ENCODE peak calls at places on chromosome 20, in nine cellular contexts. V, Q, K, S, B, C, A, E and L are unnamed samples.
A peak's percentile ranks its signal among the peaks of the same experiment; 100 is the strongest.

GRCh38 chr20:5480824-5481600 is 164.3 kb upstream of the PROKR2 start:
- DNase-seq in B (no peak), E (no peak), K (no peak), S (no peak), V (peak; percentile 20), A (no peak), Q (no peak), C (no peak), L (no peak)

GRCh38 chr20:44211177-44212039 is 837 bp upstream of the OSER1 start:
- DNase-seq in K (peak; percentile 48), A (no peak), V (peak; percentile 23), C (peak; percentile 73), Q (peak; percentile 28), E (peak; percentile 35), S (no peak), B (no peak), L (no peak)

GRCh38 chr20:9409981-9410380 is 104.4 kb upstream of the LAMP5 start:
- DNase-seq in K (peak; percentile 94), A (no peak), C (no peak), E (no peak), V (no peak), Q (no peak), S (no peak), B (no peak), L (no peak)

GRCh38 chr20:45111799-45112471 is 3.0 kb downstream of the WFDC5 start:
- DNase-seq in B (no peak), E (no peak), S (no peak), C (no peak), V (no peak), A (no peak), K (no peak), Q (no peak), L (no peak)

GRCh38 chr20:3616250-3616649 is 46.9 kb downstream of the GFRA4 start:
- DNase-seq in S (peak; percentile 9), K (peak; percentile 50), C (no peak), E (peak; percentile 11), A (no peak), B (no peak), Q (no peak), V (no peak), L (no peak)

GRCh38 chr20:36084897-36085617 is 69.5 kb upstream of the EPB41L1 start:
- DNase-seq in S (no peak), A (no peak), K (no peak), C (no peak), B (no peak), Q (no peak), V (no peak), E (no peak), L (no peak)

GRCh38 chr20:47543006-47543431 is 41.3 kb downstream of the NCOA3 start:
- DNase-seq in Q (no peak), C (no peak), A (no peak), V (no peak), B (no peak), S (no peak), K (peak; percentile 43), E (no peak), L (no peak)

GRCh38 chr20:5122861-5123260 is 3.1 kb upstream of the PCNA start:
- DNase-seq in A (no peak), B (no peak), K (peak; percentile 52), Q (no peak), E (no peak), V (no peak), S (no peak), C (no peak), L (no peak)

GRCh38 chr20:44702776-44703175 is 12.4 kb upstream of the CCN5 start:
- DNase-seq in V (peak; percentile 64), C (peak; percentile 94), B (peak; percentile 98), A (peak; percentile 80), K (peak; percentile 91), Q (peak; percentile 87), E (no peak), S (peak; percentile 91), L (peak; percentile 39)

GRCh38 chr20:45905505-45906079 is 6.4 kb downstream of the PLTP start:
- DNase-seq in S (no peak), B (no peak), A (no peak), E (no peak), V (no peak), C (no peak), Q (no peak), K (peak; percentile 90), L (no peak)

GRCh38 chr20:6008254-6008653 is 45.6 kb downstream of the LRRN4 start:
- DNase-seq in C (peak; percentile 82), B (peak; percentile 58), S (no peak), A (peak; percentile 28), V (peak; percentile 27), E (peak; percentile 58), Q (peak; percentile 66), K (peak; percentile 92), L (peak; percentile 39)

GRCh38 chr20:44151621-44152416 is 35.2 kb downstream of the JPH2 start:
- DNase-seq in S (peak; percentile 55), B (no peak), C (peak; percentile 59), A (no peak), E (no peak), K (no peak), V (no peak), Q (peak; percentile 67), L (no peak)

GRCh38 chr20:37559312-37560027 is 31.8 kb upstream of the BLCAP start:
- DNase-seq in V (no peak), A (no peak), E (no peak), C (no peak), S (no peak), B (no peak), Q (no peak), K (no peak), L (no peak)

GRCh38 chr20:46011631-46012482 is 3.1 kb downstream of the MMP9 start:
- DNase-seq in C (peak; percentile 69), E (no peak), A (no peak), S (peak; percentile 43), V (peak; percentile 54), Q (no peak), K (peak; percentile 15), B (peak; percentile 50), L (peak; percentile 75)

GRCh38 chr20:56750430-56750829 is 121.3 kb downstream of the TFAP2C start:
- DNase-seq in Q (no peak), C (no peak), E (no peak), V (no peak), A (no peak), B (no peak), K (no peak), S (no peak), L (no peak)

GRCh38 chr20:24956001-24956761 is 7.1 kb downstream of the CST7 start:
- DNase-seq in B (no peak), C (peak; percentile 41), S (no peak), E (no peak), Q (no peak), V (no peak), A (no peak), K (no peak), L (no peak)

GRCh38 chr20:17503501-17504325 is 27.5 kb downstream of the BFSP1 start:
- DNase-seq in A (no peak), V (no peak), S (no peak), E (no peak), Q (no peak), B (no peak), C (peak; percentile 54), K (no peak), L (peak; percentile 32)

GRCh38 chr20:21352703-21353102 is 44.6 kb downstream of the NKX2-4 start:
- DNase-seq in B (no peak), K (peak; percentile 78), A (no peak), Q (no peak), S (no peak), V (no peak), E (no peak), C (no peak), L (no peak)
- TF ChIP-seq CTCF in B (no peak), K (peak; percentile 21), A (no peak), Q (no peak), S (no peak), V (no peak), E (no peak), C (no peak), L (no peak)

GRCh38 chr20:62702886-62703852 is 5.5 kb upstream of the NTSR1 start:
- DNase-seq in C (peak; percentile 83), E (no peak), V (no peak), S (no peak), K (peak; percentile 94), Q (peak; percentile 37), B (no peak), A (no peak), L (no peak)

GRCh38 chr20:62706344-62706743 is 2.3 kb upstream of the NTSR1 start:
- DNase-seq in A (no peak), V (no peak), C (no peak), K (no peak), Q (no peak), B (no peak), E (no peak), S (no peak), L (no peak)

GRCh38 chr20:62703853-62704228 is 4.8 kb upstream of the NTSR1 start:
- DNase-seq in V (no peak), B (no peak), S (no peak), Q (no peak), K (no peak), C (no peak), E (no peak), A (no peak), L (peak; percentile 12)

GRCh38 chr20:62705626-62706025 is 3.0 kb upstream of the NTSR1 start:
- DNase-seq in B (no peak), Q (no peak), C (no peak), A (no peak), S (no peak), E (no peak), V (no peak), K (no peak), L (no peak)

DNA sequence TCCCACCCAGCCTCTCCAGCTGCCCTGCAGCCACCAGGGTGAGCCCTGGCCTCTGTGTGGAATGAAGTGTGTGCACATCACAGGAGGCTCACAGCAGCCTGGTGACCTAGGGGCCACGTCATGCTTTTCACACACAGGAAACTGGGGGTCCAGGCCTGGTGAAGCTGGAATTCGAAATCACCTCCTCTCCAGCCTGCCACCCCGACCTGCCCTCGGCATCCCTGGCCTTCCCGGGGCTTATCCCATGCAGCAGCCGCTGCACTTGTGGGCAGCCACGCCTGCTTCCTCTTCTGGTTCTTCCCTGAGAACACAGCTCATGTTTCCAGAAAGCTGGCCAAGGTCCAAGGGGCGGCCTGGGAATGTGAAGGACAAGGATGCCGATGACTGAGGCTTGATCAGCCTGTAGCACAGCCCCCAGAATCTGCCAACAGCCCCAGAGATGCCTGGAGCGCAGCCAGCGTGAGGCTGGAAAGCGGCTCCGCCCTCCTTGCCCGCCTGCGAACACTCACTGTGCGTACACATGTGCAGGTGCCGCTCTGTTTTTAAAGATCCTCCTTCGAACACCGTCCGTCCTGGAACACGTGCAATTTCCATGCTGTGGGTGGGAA is 4.2 kb upstream of the NTSR1 start:
- DNase-seq in K (peak; percentile 95), B (peak; percentile 85), C (peak; percentile 96), S (peak; percentile 89), V (peak; percentile 75), Q (peak; percentile 80), A (peak; percentile 67), E (peak; percentile 81), L (peak; percentile 58)
- TF ChIP-seq POLR2A in K (peak; percentile 5), B (no peak), C (no peak), S (no peak), V (no peak), Q (no peak), A (no peak), E (no peak), L (no peak)

GRCh38 chr20:49444553-49444990 is 37.9 kb downstream of the KCNB1 start:
- DNase-seq in S (no peak), B (no peak), Q (no peak), K (no peak), E (no peak), A (no peak), C (peak; percentile 37), V (no peak), L (peak; percentile 86)
- H3K27ac ChIP-seq in S (no peak overlapping the region), B (no peak overlapping the region), Q (peak overlapping the region; percentile 80), K (no peak overlapping the region), E (peak overlapping the region; percentile 50), A (no peak overlapping the region), C (peak overlapping the region; percentile 83), V (peak overlapping the region; percentile 87), L (no peak overlapping the region)

GRCh38 chr20:577167-577791 is 32.8 kb downstream of the TCF15 start:
- DNase-seq in B (no peak), K (peak; percentile 18), E (no peak), Q (no peak), C (no peak), A (no peak), S (no peak), V (no peak), L (no peak)
- TF ChIP-seq CTCF in B (no peak), K (peak; percentile 29), E (no peak), Q (no peak), C (no peak), A (no peak), S (no peak), V (no peak), L (no peak)